ENCODE peak calls at places on chromosomes 2 and 18, in ten cellular contexts. O is epithelial cell of esophagus; M is foreskin fibroblast; J is adrenal gland; K is activated CD8-positive, alpha-beta memory T cell treated with anti-CD3 and anti-CD28 coated beads, Interleukin-2, amount 10 ng/mL, durations not matched to agents 7 days and 5 days; X is astrocyte of the spinal cord; G is stimulated activated CD8-positive, alpha-beta memory T cell treated with anti-CD3 and anti-CD28 coated beads, Interleukin-12 subunit alpha, Interleukin-12 subunit beta, amount 100 ng/mL, for 1 hour; Y is dermis microvascular lymphatic vessel endothelial cell; L is activated gamma-delta T cell; C is fibroblast of mammary gland. S is an unnamed sample.

GRCh38 chr2:177553176-177553909 is 160.8 kb downstream of the AGPS start:
- DNase-seq in O (peak; percentile 39), M (peak; percentile 18), J (no peak), K (no peak), X (peak; percentile 18), G (no peak), Y (no peak), L (no peak), C (peak; percentile 54), S (no peak)

GRCh38 chr18:51907687-51908597 is 432.1 kb upstream of the DCC start:
- DNase-seq in O (no peak), M (no peak), J (no peak), K (no peak), X (no peak), G (no peak), Y (no peak), L (no peak), C (no peak), S (no peak)

GRCh38 chr18:57432765-57433400 is 2.3 kb upstream of the ONECUT2 start:
- DNase-seq in O (no peak), M (no peak), J (no peak), K (no peak), X (no peak), G (no peak), Y (no peak), L (no peak), C (no peak), S (no peak)

GRCh38 chr18:3579701-3580100 is 129.7 kb downstream of the TGIF1 start:
- DNase-seq in O (peak; percentile 75), M (peak; percentile 95), J (no peak), K (no peak), X (peak; percentile 92), G (no peak), Y (peak; percentile 79), L (no peak), C (peak; percentile 98), S (no peak)

GRCh38 chr2:227623225-227623624 is 5.9 kb downstream of the SCYGR4 start:
- DNase-seq in O (peak; percentile 52), M (peak; percentile 37), J (no peak), K (no peak), X (peak; percentile 64), G (no peak), Y (no peak), L (no peak), C (peak; percentile 54), S (no peak)

GRCh38 chr2:29238497-29238896 is 123.3 kb downstream of the CLIP4 start:
- DNase-seq in O (peak; percentile 60), M (peak; percentile 10), J (peak; percentile 33), K (no peak), X (no peak), G (no peak), Y (no peak), L (no peak), C (peak; percentile 40), S (no peak)

GRCh38 chr2:46010925-46011490 is 286.2 kb upstream of the EPAS1 start:
- DNase-seq in O (peak; percentile 58), M (no peak), J (no peak), K (peak; percentile 39), X (peak; percentile 64), G (no peak), Y (peak; percentile 54), L (no peak), C (peak; percentile 69), S (no peak)

GRCh38 chr2:181309576-181309975 is 147.6 kb upstream of the ITGA4 start:
- DNase-seq in O (no peak), M (no peak), J (no peak), K (no peak), X (no peak), G (no peak), Y (no peak), L (no peak), C (no peak), S (no peak)

GRCh38 chr18:58405107-58405898 is 223.6 kb downstream of the ALPK2 start:
- DNase-seq in O (no peak), M (no peak), J (no peak), K (no peak), X (no peak), G (no peak), Y (no peak), L (no peak), C (no peak), S (no peak)

GRCh38 chr2:134347756-134348155 is 93.9 kb downstream of the MGAT5 start:
- DNase-seq in O (no peak), M (no peak), J (no peak), K (no peak), X (no peak), G (no peak), Y (no peak), L (no peak), C (peak; percentile 18), S (no peak)

GRCh38 chr2:74081030-74081429 is 66.7 kb downstream of the BOLA3 start:
- DNase-seq in O (no peak), M (peak; percentile 36), J (no peak), K (no peak), X (no peak), G (no peak), Y (no peak), L (no peak), C (peak; percentile 16), S (no peak)

GRCh38 chr2:201859886-201860285 is 53.5 kb downstream of the CDK15 start:
- DNase-seq in O (no peak), M (no peak), J (no peak), K (no peak), X (peak; percentile 68), G (no peak), Y (no peak), L (no peak), C (peak; percentile 41), S (no peak)

GRCh38 chr2:156079845-156080244 is 252.7 kb downstream of the NR4A2 start:
- DNase-seq in O (no peak), M (no peak), J (no peak), K (no peak), X (no peak), G (no peak), Y (no peak), L (no peak), C (no peak), S (no peak)

GRCh38 chr2:159080641-159081040 is 112.2 kb downstream of the TANC1 start:
- DNase-seq in O (no peak), M (no peak), J (no peak), K (no peak), X (no peak), G (no peak), Y (no peak), L (no peak), C (no peak), S (no peak)

GRCh38 chr2:239819974-239820555 is 205.1 kb downstream of the NDUFA10 start:
- DNase-seq in O (no peak), M (no peak), J (peak; percentile 78), K (peak; percentile 16), X (no peak), G (no peak), Y (no peak), L (no peak), C (peak; percentile 7), S (peak; percentile 27)

GRCh38 chr2:149561309-149561926 is 26.2 kb downstream of the MMADHC start:
- DNase-seq in O (peak; percentile 48), M (no peak), J (no peak), K (no peak), X (peak; percentile 48), G (no peak), Y (peak; percentile 17), L (no peak), C (peak; percentile 40), S (no peak)

GRCh38 chr2:231699006-231699405 is 9.3 kb upstream of the PTMA start:
- DNase-seq in O (no peak), M (no peak), J (no peak), K (no peak), X (peak; percentile 45), G (no peak), Y (no peak), L (no peak), C (peak; percentile 74), S (no peak)

GRCh38 chr2:208033701-208034502 is 8.6 kb upstream of the PLEKHM3 start:
- DNase-seq in O (peak; percentile 89), M (no peak), J (peak; percentile 64), K (peak; percentile 61), X (peak; percentile 37), G (no peak), Y (peak; percentile 71), L (no peak), C (peak; percentile 56), S (peak; percentile 61)

GRCh38 chr2:168392031-168392430 is 64.0 kb upstream of the CERS6 start:
- DNase-seq in O (peak; percentile 33), M (no peak), J (no peak), K (no peak), X (peak; percentile 2), G (no peak), Y (no peak), L (no peak), C (peak; percentile 27), S (no peak)

GRCh38 chr2:557635-558301 is 119.4 kb downstream of the TMEM18 start:
- DNase-seq in O (no peak), M (no peak), J (peak; percentile 63), K (no peak), X (no peak), G (no peak), Y (no peak), L (no peak), C (no peak), S (no peak)

GRCh38 chr18:51897884-51898283 is 442.1 kb upstream of the DCC start:
- DNase-seq in O (peak; percentile 47), M (no peak), J (no peak), K (no peak), X (no peak), G (no peak), Y (no peak), L (no peak), C (no peak), S (no peak)

GRCh38 chr2:212193066-212193465 is 345.5 kb downstream of the ERBB4 start:
- DNase-seq in O (no peak), M (no peak), J (no peak), K (no peak), X (no peak), G (no peak), Y (no peak), L (no peak), C (no peak), S (no peak)

GRCh38 chr2:15753811-15754702 is 162.4 kb downstream of the DDX1 start:
- DNase-seq in O (no peak), M (no peak), J (no peak), K (no peak), X (no peak), G (no peak), Y (no peak), L (no peak), C (no peak), S (no peak)

GRCh38 chr2:3823748-3824147 is 120.4 kb downstream of the DCDC2C start:
- DNase-seq in O (peak; percentile 47), M (no peak), J (no peak), K (no peak), X (no peak), G (no peak), Y (peak; percentile 39), L (no peak), C (peak; percentile 79), S (no peak)

GRCh38 chr2:177275671-177276070 is 11.1 kb upstream of the NFE2L2 start:
- DNase-seq in O (no peak), M (no peak), J (no peak), K (no peak), X (peak; percentile 59), G (no peak), Y (no peak), L (no peak), C (peak; percentile 84), S (no peak)

GRCh38 chr2:234363011-234363487 is 133.8 kb downstream of the ARL4C start:
- DNase-seq in O (no peak), M (no peak), J (no peak), K (no peak), X (peak; percentile 89), G (no peak), Y (no peak), L (no peak), C (peak; percentile 25), S (peak; percentile 43)

GRCh38 chr2:188414869-188415753 is 123.4 kb downstream of the GULP1 start:
- DNase-seq in O (no peak), M (no peak), J (no peak), K (no peak), X (no peak), G (no peak), Y (no peak), L (no peak), C (peak; percentile 6), S (no peak)

GRCh38 chr2:109440507-109441156 is 173.1 kb downstream of the SEPTIN10 start:
- DNase-seq in O (no peak), M (no peak), J (peak; percentile 7), K (no peak), X (no peak), G (no peak), Y (no peak), L (no peak), C (no peak), S (no peak)